ENCODE peak calls at places on chromosomes 3 and 15, in ten cellular contexts. K, S, Y, M, N, D, T, A, Q and C are unnamed samples.

GRCh38 chr15:70451861-70452653 is 311.3 kb downstream of the UACA start:
- DNase-seq in T (no peak), Q (no peak), M (no peak), A (no peak), N (no peak), S (no peak), Y (no peak), D (no peak), K (no peak), C (peak)

GRCh38 chr3:48026951-48027908 is 11.0 kb upstream of the MAP4 start:
- DNase-seq in D (no peak), K (no peak), N (no peak), T (no peak), S (no peak), A (no peak), Q (no peak), Y (no peak), M (no peak), C (no peak)

GRCh38 chr3:161208931-161209330 is 12.2 kb upstream of the NMD3 start:
- DNase-seq in Y (no peak), S (peak), N (no peak), A (no peak), Q (no peak), K (no peak), T (no peak), M (no peak), D (no peak), C (no peak)

GRCh38 chr3:182818296-182818978 is 25.1 kb downstream of the ATP11B start:
- DNase-seq in Q (no peak), S (no peak), K (no peak), T (no peak), M (no peak), D (no peak), N (no peak), A (no peak), Y (no peak), C (no peak)

GRCh38 chr3:97823081-97823480 is 1.3 kb downstream of the CRYBG3 start:
- DNase-seq in S (no peak), K (no peak), Q (no peak), A (no peak), T (no peak), M (no peak), D (peak), Y (no peak), N (no peak), C (no peak)

GRCh38 chr3:112377418-112378071 is 44.6 kb downstream of the CD200 start:
- DNase-seq in M (no peak), A (no peak), D (peak), Q (no peak), K (no peak), T (no peak), N (no peak), Y (no peak), S (no peak), C (no peak)

GRCh38 chr3:25863560-25863959 is 73.7 kb downstream of the OXSM start:
- DNase-seq in K (no peak), Q (no peak), T (no peak), N (no peak), M (no peak), S (no peak), A (no peak), Y (no peak), D (no peak), C (no peak)

GRCh38 chr3:122969585-122970453 is 57.7 kb downstream of the SEMA5B start:
- DNase-seq in T (no peak), D (peak), Q (no peak), M (no peak), N (peak), A (no peak), K (no peak), Y (peak), S (no peak), C (no peak)

GRCh38 chr3:160150525-160150924 is 74.7 kb upstream of the C3orf80 start:
- DNase-seq in T (no peak), D (peak), K (no peak), M (no peak), Y (no peak), Q (no peak), S (no peak), N (peak), A (no peak), C (no peak)

GRCh38 chr3:71129611-71130515 is 453.7 kb downstream of the FOXP1 start:
- DNase-seq in T (no peak), Q (no peak), M (no peak), A (no peak), D (peak), N (no peak), K (no peak), Y (no peak), S (no peak), C (no peak)

GRCh38 chr3:88812576-88812975 is 294.8 kb upstream of the EPHA3 start:
- DNase-seq in N (no peak), A (no peak), D (peak), K (no peak), Q (no peak), Y (no peak), T (no peak), S (no peak), M (no peak), C (no peak)

GRCh38 chr3:88311826-88312225 is 162.1 kb downstream of the C3orf38 start:
- DNase-seq in Q (no peak), D (no peak), A (no peak), K (no peak), M (no peak), N (no peak), T (no peak), Y (no peak), S (peak), C (no peak)

GRCh38 chr3:194245975-194246561 is 105.1 kb downstream of the CPN2 start:
- DNase-seq in D (no peak), S (no peak), A (no peak), K (no peak), N (no peak), T (no peak), M (peak), Q (no peak), Y (no peak), C (no peak)

GRCh38 chr3:9947025-9947995 is 4.9 kb downstream of the PRRT3 start:
- DNase-seq in Q (peak), M (peak), A (no peak), N (peak), S (no peak), K (no peak), T (peak), Y (peak), D (peak), C (peak)

GRCh38 chr15:90294601-90295269 is 29.3 kb downstream of the NGRN start:
- DNase-seq in Q (no peak), D (no peak), A (no peak), S (no peak), T (peak), Y (no peak), K (no peak), N (no peak), M (no peak), C (no peak)

GRCh38 chr15:81118361-81118760 is 15.7 kb upstream of the CFAP161 start:
- DNase-seq in D (no peak), Q (no peak), Y (no peak), N (no peak), S (no peak), M (no peak), K (no peak), A (no peak), T (no peak), C (no peak)

GRCh38 chr3:50126287-50127211 is 28.6 kb upstream of the SEMA3F start:
- DNase-seq in K (no peak), M (peak), T (no peak), Q (peak), N (no peak), Y (no peak), A (no peak), S (no peak), D (peak), C (no peak)

DNA sequence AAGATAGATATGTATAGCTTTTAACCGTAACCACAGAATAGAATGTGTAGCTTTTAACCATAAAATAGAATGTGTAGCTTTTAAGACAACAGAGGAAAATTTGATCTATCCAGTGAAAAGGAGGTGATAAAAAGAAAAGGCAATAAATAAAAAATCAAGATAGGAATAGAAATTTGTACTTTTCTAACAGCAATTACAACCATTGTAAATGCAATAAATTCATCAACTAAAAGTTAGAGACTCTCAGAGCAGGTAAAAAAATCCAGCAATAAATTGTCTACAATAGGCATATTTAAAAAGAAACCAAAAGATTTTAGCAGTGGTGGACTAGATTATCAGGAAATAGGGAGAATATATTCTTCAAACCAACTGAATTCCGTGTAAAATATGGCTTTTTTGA is 63.8 kb upstream of the ABHD2 start:
- DNase-seq in Q (no peak), Y (no peak), N (no peak), T (no peak), K (no peak), M (no peak), A (no peak), S (no peak), D (no peak), C (no peak)
- TF ChIP-seq CTCF in Q (no peak), Y (no peak), N (no peak), T (no peak), K (no peak), M (no peak), A (no peak), S (no peak), D (no peak), C (no peak)

DNA sequence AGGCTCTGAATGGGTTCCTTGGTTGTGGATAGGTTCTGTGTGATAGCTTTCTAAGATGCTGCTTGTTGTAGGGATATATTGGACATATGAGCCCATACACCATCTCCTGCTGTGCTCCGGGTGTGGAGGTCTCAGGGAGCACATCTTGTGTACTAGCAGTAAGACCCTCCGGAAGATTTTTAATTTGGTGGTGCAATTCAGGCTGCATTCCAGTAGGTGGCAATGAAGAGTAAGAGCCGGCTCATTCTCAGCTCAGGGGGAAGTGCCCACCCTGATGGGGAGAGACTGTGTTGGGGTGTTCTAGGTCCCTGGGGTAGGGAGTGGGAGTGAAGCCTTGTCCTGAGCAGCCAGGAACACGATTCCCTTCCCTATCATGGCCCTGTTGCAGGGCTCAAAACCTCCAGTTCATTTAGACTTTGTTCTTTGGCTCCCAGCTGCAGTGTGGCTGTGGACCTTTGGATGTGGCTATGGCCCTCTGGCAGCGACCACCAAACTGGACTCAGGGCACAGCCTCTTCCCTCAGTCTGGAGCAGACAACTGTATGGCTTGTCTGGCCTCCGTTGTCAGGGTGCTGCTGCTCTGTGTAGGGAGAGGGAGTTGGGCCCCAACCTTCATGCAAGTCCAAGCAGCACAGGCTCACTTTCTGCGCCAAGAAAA is 104.7 kb downstream of the UNC13C start:
- DNase-seq in K (no peak), Y (no peak), T (no peak), A (no peak), D (no peak), N (no peak), M (peak), Q (no peak), S (peak), C (peak)
- TF ChIP-seq CTCF in K (peak), Y (peak), T (no peak), A (peak), D (peak), N (peak), M (peak), Q (peak), S (peak), C (peak)

DNA sequence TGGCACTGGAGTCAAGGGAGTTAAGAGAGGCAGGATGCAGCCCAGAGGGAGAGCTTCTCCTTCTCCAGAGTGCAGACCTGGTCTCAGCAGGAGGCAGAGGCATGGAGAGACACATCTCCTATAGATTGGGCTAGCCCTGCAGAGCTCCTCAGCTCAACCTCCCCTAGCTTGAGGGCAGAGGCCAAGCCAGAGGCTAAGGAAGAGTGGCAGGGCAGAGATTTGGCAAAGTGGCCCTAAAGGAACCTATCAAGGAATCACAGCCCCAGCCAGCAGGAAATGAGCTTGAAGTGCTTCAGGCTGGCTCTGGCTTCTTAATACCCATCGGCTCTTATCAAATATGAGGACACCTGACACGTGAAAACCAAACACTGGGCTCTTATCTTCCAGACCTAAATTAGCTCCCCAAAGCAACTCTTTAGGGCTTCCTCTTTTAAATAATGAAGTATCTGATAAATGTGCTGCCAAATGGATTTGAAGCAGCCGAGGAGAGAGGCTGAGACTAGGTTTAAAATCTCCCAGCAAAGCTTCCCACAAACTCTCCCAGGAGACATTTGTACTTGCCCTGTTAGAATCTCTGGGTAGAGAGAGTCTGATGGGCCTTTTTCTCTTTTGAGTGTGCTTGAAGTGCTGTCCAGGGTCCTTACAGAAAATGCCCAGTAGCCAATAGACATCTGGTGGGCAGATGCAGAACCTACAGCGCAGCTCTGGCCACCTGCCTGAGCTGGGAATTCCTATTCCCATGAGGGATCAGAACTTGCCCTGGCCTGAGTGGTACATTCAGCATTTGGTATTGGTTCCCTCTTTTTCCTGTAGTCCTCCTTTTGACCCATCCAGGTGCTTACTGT is 271.4 kb downstream of the CLSTN2 start:
- DNase-seq in A (no peak), T (no peak), Y (no peak), M (peak), K (no peak), D (peak), Q (no peak), S (peak), N (no peak), C (peak)
- TF ChIP-seq CTCF in A (no peak), T (no peak), Y (no peak), M (no peak), K (peak), D (no peak), Q (no peak), S (no peak), N (peak), C (peak)

GRCh38 chr15:101162701-101163483 is 89.0 kb downstream of the CHSY1 start:
- DNase-seq in N (no peak), T (no peak), Y (no peak), K (no peak), M (peak), D (peak), Q (no peak), S (no peak), A (no peak), C (no peak)

GRCh38 chr15:101158166-101159095 is 93.4 kb downstream of the CHSY1 start:
- DNase-seq in Y (no peak), M (no peak), Q (no peak), A (no peak), S (no peak), N (no peak), D (no peak), T (no peak), K (no peak), C (no peak)

GRCh38 chr15:101159096-101159935 is 92.5 kb downstream of the CHSY1 start:
- DNase-seq in A (no peak), N (no peak), K (no peak), D (no peak), Y (no peak), T (no peak), Q (no peak), S (no peak), M (no peak), C (no peak)

GRCh38 chr15:101159936-101160770 is 91.7 kb downstream of the CHSY1 start:
- DNase-seq in T (no peak), S (no peak), N (no peak), K (no peak), M (no peak), Y (no peak), Q (no peak), D (no peak), A (no peak), C (no peak)

DNA sequence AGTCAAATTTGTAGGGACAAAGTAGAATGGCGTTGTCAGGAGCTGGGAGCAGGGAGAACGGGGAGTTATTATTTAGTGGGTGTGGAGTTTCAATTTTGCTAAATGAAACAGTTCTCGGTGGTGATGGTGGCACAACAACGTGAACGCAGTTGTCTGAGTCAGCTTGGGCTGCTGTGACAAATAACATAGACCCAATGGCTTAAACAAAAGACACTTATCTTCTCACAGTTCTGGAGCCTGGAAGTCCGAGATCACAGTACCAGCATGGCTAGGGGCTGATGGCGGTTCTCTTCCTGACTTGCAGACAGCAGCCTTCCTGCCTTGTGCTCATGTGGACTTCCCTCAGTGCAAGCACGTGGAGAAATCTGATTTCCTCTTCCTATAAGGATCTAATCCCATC is 90.2 kb downstream of the CHSY1 start:
- DNase-seq in D (no peak), A (no peak), K (no peak), Q (no peak), N (no peak), T (no peak), S (peak), M (no peak), Y (no peak), C (no peak)
- TF ChIP-seq CTCF in D (no peak), A (no peak), K (no peak), Q (no peak), N (no peak), T (no peak), S (no peak), M (no peak), Y (no peak), C (no peak)

DNA sequence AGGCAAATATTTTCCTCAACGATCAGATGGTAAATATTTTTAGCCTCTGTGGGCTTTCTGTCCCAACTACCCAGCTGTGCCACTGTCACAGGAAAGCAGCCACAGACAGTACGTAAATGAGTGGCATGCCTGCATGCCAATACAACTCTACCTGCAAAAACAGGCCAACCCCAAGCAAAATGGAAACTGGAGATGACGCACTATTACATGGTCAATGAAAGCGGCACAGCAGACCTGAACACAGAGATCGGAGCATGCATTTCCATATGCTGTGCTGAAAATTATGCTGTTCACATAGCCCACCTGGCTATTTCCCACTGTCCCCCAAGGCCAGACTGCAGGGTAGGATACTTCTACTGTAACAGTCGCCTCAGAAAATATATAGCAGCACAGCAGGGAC is 57.8 kb downstream of the HERC2 start:
- DNase-seq in Y (no peak), D (no peak), S (no peak), T (no peak), A (no peak), Q (no peak), M (no peak), K (no peak), N (no peak), C (no peak)
- TF ChIP-seq CTCF in Y (no peak), D (no peak), S (no peak), T (no peak), A (no peak), Q (no peak), M (no peak), K (no peak), N (no peak), C (no peak)

DNA sequence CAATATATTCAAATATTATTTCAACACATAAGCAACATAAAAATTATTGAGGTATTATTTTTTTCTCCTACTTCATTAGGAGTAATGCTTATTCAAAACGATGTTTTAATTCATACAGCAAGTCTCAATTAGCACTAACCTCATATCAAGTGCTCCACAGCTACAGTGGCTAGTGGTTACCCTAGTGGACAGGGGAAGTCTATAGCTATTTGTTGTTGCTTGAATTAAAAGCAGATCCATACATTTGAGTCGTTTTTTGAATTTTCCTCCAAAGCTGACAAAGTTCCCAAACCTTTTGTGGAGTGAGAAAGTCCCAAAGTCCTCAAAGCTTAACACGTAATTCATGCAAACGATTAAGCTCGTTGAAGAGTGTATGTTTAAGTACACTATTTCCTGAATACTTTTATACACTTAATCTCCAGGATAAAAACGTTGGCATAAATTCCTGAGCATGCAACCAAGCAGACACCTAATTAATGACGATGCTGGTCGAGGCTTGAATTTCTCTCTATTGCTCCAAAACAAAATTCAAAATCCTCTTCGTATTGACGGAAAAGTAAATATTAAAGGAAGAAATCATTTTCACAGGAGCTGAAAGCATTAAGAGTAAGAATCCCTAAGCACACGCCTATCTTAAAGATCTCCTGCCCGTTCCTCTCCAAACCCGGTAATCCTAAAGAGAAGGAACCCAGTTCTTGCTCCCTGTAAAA is 984 bp downstream of the VPS13C start:
- DNase-seq in K (no peak), M (no peak), A (no peak), S (peak), N (no peak), D (peak), Q (no peak), Y (no peak), T (no peak), C (no peak)
- TF ChIP-seq CTCF in K (peak), M (no peak), A (no peak), S (peak), N (peak), D (no peak), Q (peak), Y (no peak), T (no peak), C (peak)

GRCh38 chr3:190120161-190121060 is at the start of gene P3H2:
- DNase-seq in N (no peak), M (peak), T (peak), D (peak), K (peak), A (peak), Q (peak), Y (peak), S (peak), C (peak)
- TF ChIP-seq CTCF in N (peak), M (no peak), T (peak), D (peak), K (peak), A (peak), Q (peak), Y (peak), S (peak), C (peak)

GRCh38 chr3:109098245-109098644 is 19.7 kb downstream of the MORC1 start:
- DNase-seq in T (no peak), A (no peak), N (no peak), Y (no peak), S (peak), Q (peak), M (no peak), D (no peak), K (no peak), C (no peak)
- TF ChIP-seq CTCF in T (no peak), A (peak), N (no peak), Y (no peak), S (peak), Q (peak), M (peak), D (no peak), K (no peak), C (peak)